ENCODE peak calls at places on chromosomes 13 and 19, in nine cellular contexts. U is esophagus squamous epithelium, V is HepG2, D is stomach, G is tibial nerve, P is uterus, Q is heart left ventricle, M is ovary, J is HCT116. N is an unnamed sample.

GRCh38 chr19:17475541-17476115 is 5.3 kb downstream of the SLC27A1 start:
- DNase-seq in M (no peak), U (no peak), Q (peak; percentile 69), V (peak; percentile 93), P (no peak), G (peak; percentile 39), J (peak; percentile 69), D (peak; percentile 65), N (no peak)

GRCh38 chr13:36850790-36851438 is 31.9 kb downstream of the RFXAP start:
- DNase-seq in V (peak; percentile 23), P (no peak), M (no peak), D (no peak), U (no peak), J (no peak), G (no peak), Q (no peak), N (no peak)

GRCh38 chr13:24540236-24541126 is 27.9 kb upstream of the PARP4 start:
- DNase-seq in U (no peak), G (no peak), D (no peak), Q (no peak), M (no peak), V (peak; percentile 2), J (no peak), P (no peak), N (peak; percentile 69)

GRCh38 chr13:30111810-30112209 is 195.5 kb downstream of the KATNAL1 start:
- DNase-seq in G (no peak), M (no peak), J (no peak), V (peak; percentile 20), D (no peak), Q (no peak), U (no peak), P (no peak), N (no peak)

GRCh38 chr19:6730153-6730804 is 7.1 kb downstream of the GPR108 start:
- DNase-seq in V (peak; percentile 96), U (no peak), D (peak; percentile 92), G (peak; percentile 81), Q (no peak), J (no peak), P (peak; percentile 53), M (peak; percentile 95), N (no peak)

GRCh38 chr13:75762967-75763366 is 126.8 kb downstream of the LMO7 start:
- DNase-seq in V (peak; percentile 26), G (no peak), J (no peak), Q (no peak), U (no peak), M (no peak), D (no peak), P (no peak), N (no peak)

GRCh38 chr13:113538689-113539058 is 45.9 kb upstream of the TFDP1 start:
- DNase-seq in M (peak; percentile 46), P (peak; percentile 1), D (no peak), G (no peak), Q (no peak), V (no peak), J (no peak), U (no peak), N (peak; percentile 66)

GRCh38 chr13:23617551-23618014 is 47.4 kb downstream of the TNFRSF19 start:
- DNase-seq in P (no peak), M (no peak), G (no peak), V (no peak), J (no peak), D (no peak), Q (no peak), U (no peak), N (no peak)

GRCh38 chr19:10226021-10226375 is 5.1 kb downstream of the S1PR2 start:
- DNase-seq in G (no peak), D (no peak), M (peak; percentile 82), Q (no peak), U (no peak), V (no peak), P (no peak), J (no peak), N (no peak)

GRCh38 chr13:51645154-51645650 is 60.9 kb downstream of the WDFY2 start:
- DNase-seq in J (no peak), V (no peak), M (no peak), U (no peak), P (no peak), D (no peak), Q (no peak), G (no peak), N (no peak)

GRCh38 chr19:43606569-43607229 is 5.2 kb upstream of the SRRM5 start:
- DNase-seq in D (no peak), G (no peak), P (no peak), Q (no peak), J (no peak), M (no peak), U (no peak), V (no peak), N (no peak)

GRCh38 chr13:45341799-45342584 is 1.0 kb upstream of the TPT1 start:
- DNase-seq in D (peak; percentile 59), P (peak; percentile 42), J (no peak), U (no peak), G (peak; percentile 45), M (no peak), V (no peak), Q (no peak), N (no peak)

DNA sequence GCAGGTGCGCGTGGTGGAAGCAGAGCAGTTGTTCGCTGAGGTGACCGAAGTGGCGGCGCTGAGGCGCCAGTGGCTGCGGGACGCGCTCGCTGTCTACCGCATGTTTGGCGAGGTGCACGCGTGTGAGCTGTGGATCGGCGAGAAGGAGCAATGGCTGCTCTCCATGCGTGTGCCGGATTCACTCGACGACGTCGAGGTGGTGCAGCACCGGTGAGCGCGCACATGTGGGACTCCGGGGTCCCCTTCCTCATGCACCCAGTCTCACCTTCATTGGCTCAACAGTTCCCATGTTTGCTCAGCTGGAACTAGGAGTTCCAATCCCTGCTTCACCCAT is 46.5 kb downstream of the SPTBN4 start:
- DNase-seq in U (no peak), V (no peak), P (no peak), M (no peak), G (no peak), D (no peak), Q (no peak), J (no peak), N (no peak)
- H3K4me3 ChIP-seq in U (no peak overlapping the region), V (no peak overlapping the region), P (no peak overlapping the region), M (no peak overlapping the region), G (no peak overlapping the region), D (no peak overlapping the region), Q (no peak overlapping the region), J (no peak overlapping the region), N (no peak overlapping the region)

DNA sequence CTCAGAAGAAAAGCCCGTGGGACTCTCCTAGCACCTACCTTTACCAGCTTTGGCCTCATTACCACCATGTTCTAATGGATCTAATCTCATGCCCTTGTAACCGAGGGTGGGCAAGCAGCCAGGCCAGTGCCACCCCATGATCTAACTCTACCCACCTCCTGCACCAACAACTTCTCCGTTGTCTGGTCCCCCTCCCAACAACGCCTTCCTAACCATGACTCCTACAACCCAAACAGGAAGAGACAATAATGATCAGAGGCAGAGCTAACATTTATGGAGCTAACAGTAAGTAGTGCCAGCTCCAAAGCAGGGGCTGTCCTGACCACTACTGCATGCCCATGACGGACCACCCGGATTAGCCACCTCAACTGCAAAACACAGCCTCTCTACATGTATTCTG is 3.5 kb downstream of the USP12 start:
- DNase-seq in P (peak; percentile 20), Q (no peak), J (no peak), G (no peak), V (no peak), D (peak; percentile 35), M (no peak), U (no peak), N (no peak)
- TF ChIP-seq POLR2A in P (no peak), Q (no peak), J (no peak), G (no peak), V (no peak), D (no peak), M (no peak), U (no peak), N (no peak)

GRCh38 chr19:40594657-40595077 is 6.5 kb upstream of the LTBP4 start:
- DNase-seq in V (no peak), U (no peak), P (no peak), Q (no peak), G (no peak), D (no peak), J (no peak), M (no peak), N (no peak)
- H3K27ac ChIP-seq in V (no peak overlapping the region), U (no peak overlapping the region), P (no peak overlapping the region), Q (no peak overlapping the region), G (no peak overlapping the region), D (no peak overlapping the region), J (peak overlapping the region; percentile 43), M (no peak overlapping the region), N (no peak overlapping the region)

DNA sequence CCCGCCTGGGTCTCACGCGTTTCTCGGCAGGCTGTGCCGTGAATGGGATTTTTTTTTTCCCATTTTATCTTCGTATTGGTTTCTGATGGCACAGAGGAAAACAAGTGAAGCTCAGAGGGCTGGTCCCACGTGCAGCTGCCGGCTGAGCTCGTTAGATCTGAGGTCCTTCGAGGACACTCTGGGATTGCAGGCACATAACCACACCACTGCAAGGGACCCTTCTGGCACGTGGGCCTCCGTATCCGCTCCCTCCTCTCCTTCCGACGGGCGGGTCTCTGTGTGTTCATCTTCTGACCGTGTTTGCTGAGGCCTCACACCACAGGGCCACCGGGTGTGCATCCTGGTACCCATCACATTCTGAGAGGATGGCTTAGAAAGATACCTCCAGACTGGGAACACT is 16.6 kb downstream of the CFD start:
- DNase-seq in P (no peak), Q (no peak), V (no peak), J (no peak), G (no peak), D (no peak), M (no peak), U (no peak), N (no peak)
- H3K4me3 ChIP-seq in P (no peak overlapping the region), Q (no peak overlapping the region), V (no peak overlapping the region), J (no peak overlapping the region), G (no peak overlapping the region), D (no peak overlapping the region), M (no peak overlapping the region), U (no peak overlapping the region), N (no peak overlapping the region)

DNA sequence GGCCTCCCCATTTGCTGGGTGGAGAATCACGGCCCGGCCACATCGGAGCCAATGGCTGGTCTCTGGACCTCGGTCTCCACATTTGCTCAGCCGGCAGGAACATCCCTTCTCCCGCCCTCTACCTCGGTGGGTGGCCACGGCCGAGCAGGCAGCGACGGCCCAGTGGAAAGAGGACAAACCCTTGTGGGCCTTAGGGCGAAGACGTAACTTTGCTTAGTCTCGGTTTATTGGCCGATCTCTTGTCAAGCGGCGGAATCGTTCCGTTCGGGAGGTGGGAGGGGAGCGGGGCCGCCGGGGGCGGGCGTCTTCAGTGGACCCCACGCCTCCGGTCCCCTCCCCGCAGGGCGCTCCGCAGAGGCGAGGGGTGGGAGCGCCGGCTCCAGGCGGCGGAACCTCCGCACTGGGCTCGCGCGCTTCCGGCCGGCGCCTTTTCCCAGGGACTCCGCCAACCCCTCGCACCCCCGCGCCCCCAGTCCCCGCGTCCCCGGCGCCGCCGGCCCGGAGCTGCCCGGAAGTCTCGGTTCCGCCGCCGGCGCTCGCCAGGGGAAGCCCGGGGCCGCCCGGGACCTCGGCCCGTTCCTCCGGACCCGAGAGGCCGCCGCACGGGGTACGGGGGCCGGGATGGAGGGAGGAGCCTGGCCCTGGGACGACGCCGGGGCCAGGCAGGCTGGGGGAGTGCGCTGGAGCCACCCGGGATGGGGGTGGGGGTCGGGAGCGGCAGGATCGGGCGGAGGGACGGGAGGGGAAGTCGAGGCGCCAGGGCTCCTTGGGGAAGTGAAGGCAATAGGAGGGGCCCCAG is at the start of gene ZNF580:
- DNase-seq in J (no peak), P (no peak), M (peak; percentile 85), G (peak; percentile 25), D (peak; percentile 63), Q (peak; percentile 86), U (no peak), V (peak; percentile 40), N (peak; percentile 92)
- TF ChIP-seq POLR2A in J (peak; percentile 22), P (peak; percentile 15), M (peak; percentile 14), G (no peak), D (no peak), Q (no peak), U (peak; percentile 16), V (no peak), N (peak; percentile 3)